ENCODE peak calls at places on chromosomes 3 and 15, in nine cellular contexts. X, V, C, Z, A, D, U, S and R are unnamed samples.

GRCh38 chr3:38397320-38397719 is 50.7 kb downstream of the XYLB start:
- DNase-seq in X (no peak), V (peak), C (no peak), Z (no peak), A (no peak), D (no peak), U (no peak), S (no peak), R (no peak)

GRCh38 chr15:25789206-25789605 is 73.9 kb downstream of the ATP10A start:
- DNase-seq in X (no peak), V (no peak), C (no peak), Z (no peak), A (no peak), D (no peak), U (no peak), S (no peak), R (no peak)

GRCh38 chr15:48459571-48460461 is 128.6 kb downstream of the DUT start:
- DNase-seq in X (no peak), V (no peak), C (no peak), Z (no peak), A (no peak), D (no peak), U (no peak), S (no peak), R (no peak)

GRCh38 chr3:37668431-37668830 is 193.2 kb upstream of the CTDSPL start:
- DNase-seq in X (no peak), V (no peak), C (no peak), Z (no peak), A (no peak), D (no peak), U (no peak), S (no peak), R (peak)

GRCh38 chr15:56207711-56208110 is 36.0 kb downstream of the RFX7 start:
- DNase-seq in X (no peak), V (no peak), C (no peak), Z (no peak), A (no peak), D (no peak), U (no peak), S (no peak), R (no peak)

GRCh38 chr15:93249599-93249998 is 160.6 kb upstream of the RGMA start:
- DNase-seq in X (no peak), V (no peak), C (no peak), Z (no peak), A (no peak), D (no peak), U (no peak), S (no peak), R (no peak)

GRCh38 chr3:135134293-135134692 is 339.2 kb downstream of the EPHB1 start:
- DNase-seq in X (no peak), V (no peak), C (no peak), Z (no peak), A (no peak), D (no peak), U (no peak), S (no peak), R (no peak)

GRCh38 chr3:25047058-25047457 is 381.0 kb upstream of the RARB start:
- DNase-seq in X (no peak), V (no peak), C (no peak), Z (peak), A (no peak), D (no peak), U (no peak), S (no peak), R (no peak)

GRCh38 chr3:158810823-158811425 is 9.1 kb downstream of the MFSD1 start:
- DNase-seq in X (no peak), V (no peak), C (no peak), Z (no peak), A (no peak), D (no peak), U (no peak), S (no peak), R (no peak)

GRCh38 chr3:27681249-27681748 is 40.8 kb downstream of the EOMES start:
- DNase-seq in X (no peak), V (peak), C (peak), Z (peak), A (peak), D (peak), U (peak), S (no peak), R (peak)

GRCh38 chr15:31782016-31782783 is 248.1 kb upstream of the CHRNA7 start:
- DNase-seq in X (no peak), V (no peak), C (no peak), Z (no peak), A (no peak), D (no peak), U (no peak), S (no peak), R (no peak)

GRCh38 chr3:190032924-190033323 is 87.8 kb downstream of the P3H2 start:
- DNase-seq in X (no peak), V (no peak), C (no peak), Z (no peak), A (no peak), D (no peak), U (no peak), S (no peak), R (no peak)

GRCh38 chr15:51299187-51300015 is 39.0 kb downstream of the CYP19A1 start:
- DNase-seq in X (no peak), V (peak), C (no peak), Z (no peak), A (no peak), D (peak), U (no peak), S (no peak), R (no peak)

GRCh38 chr3:191244242-191244867 is 45.3 kb downstream of the OSTN start:
- DNase-seq in X (no peak), V (peak), C (no peak), Z (no peak), A (no peak), D (no peak), U (no peak), S (no peak), R (no peak)

GRCh38 chr15:38746211-38746610 is 181.6 kb upstream of the RASGRP1 start:
- DNase-seq in X (no peak), V (no peak), C (no peak), Z (no peak), A (no peak), D (no peak), U (no peak), S (no peak), R (no peak)

GRCh38 chr3:43691120-43692002 is 623 bp downstream of the ABHD5 start:
- DNase-seq in X (no peak), V (peak), C (no peak), Z (peak), A (peak), D (peak), U (peak), S (peak), R (peak)

GRCh38 chr15:36519067-36519466 is 60.4 kb upstream of the CDIN1 start:
- DNase-seq in X (no peak), V (no peak), C (no peak), Z (no peak), A (no peak), D (no peak), U (no peak), S (no peak), R (no peak)

GRCh38 chr15:59296181-59296617 is 76.5 kb downstream of the MYO1E start:
- DNase-seq in X (peak), V (no peak), C (no peak), Z (no peak), A (no peak), D (peak), U (no peak), S (no peak), R (no peak)

GRCh38 chr3:86828751-86829150 is 162.2 kb downstream of the VGLL3 start:
- DNase-seq in X (no peak), V (no peak), C (no peak), Z (no peak), A (no peak), D (no peak), U (no peak), S (no peak), R (no peak)

GRCh38 chr3:138875754-138876664 is 41.3 kb upstream of the PIK3CB start:
- DNase-seq in X (no peak), V (no peak), C (no peak), Z (no peak), A (no peak), D (no peak), U (no peak), S (no peak), R (no peak)

GRCh38 chr3:53478166-53478830 is 16.1 kb upstream of the CACNA1D start:
- DNase-seq in X (no peak), V (peak), C (no peak), Z (no peak), A (no peak), D (no peak), U (no peak), S (no peak), R (no peak)

GRCh38 chr3:188956839-188957489 is 214.8 kb upstream of the TPRG1 start:
- DNase-seq in X (no peak), V (peak), C (peak), Z (peak), A (no peak), D (peak), U (no peak), S (no peak), R (peak)

GRCh38 chr3:122794779-122795673 is at the start of gene SLC49A4:
- DNase-seq in X (no peak), V (peak), C (peak), Z (no peak), A (peak), D (no peak), U (peak), S (peak), R (peak)

GRCh38 chr3:127746400-127747057 is 73.8 kb downstream of the ABTB1 start:
- DNase-seq in X (no peak), V (no peak), C (no peak), Z (no peak), A (no peak), D (no peak), U (no peak), S (no peak), R (no peak)

GRCh38 chr3:195823998-195824397 is 12.3 kb upstream of the MUC4 start:
- DNase-seq in X (no peak), V (no peak), C (no peak), Z (no peak), A (no peak), D (no peak), U (no peak), S (no peak), R (no peak)

GRCh38 chr15:58284293-58284692 is 146.1 kb downstream of the AQP9 start:
- DNase-seq in X (no peak), V (no peak), C (no peak), Z (no peak), A (no peak), D (no peak), U (no peak), S (no peak), R (no peak)

GRCh38 chr3:126056681-126057546 is 27.0 kb downstream of the SLC41A3 start:
- DNase-seq in X (no peak), V (peak), C (no peak), Z (no peak), A (no peak), D (no peak), U (no peak), S (peak), R (no peak)

GRCh38 chr15:78396976-78397375 is 41.0 kb upstream of the IREB2 start:
- DNase-seq in X (no peak), V (peak), C (no peak), Z (no peak), A (no peak), D (no peak), U (no peak), S (peak), R (no peak)

GRCh38 chr3:170614214-170614966 is 28.5 kb upstream of the SLC7A14 start:
- DNase-seq in X (no peak), V (no peak), C (no peak), Z (no peak), A (no peak), D (no peak), U (no peak), S (no peak), R (peak)

GRCh38 chr15:69160976-69161877 is 792 bp downstream of the GLCE start:
- DNase-seq in X (no peak), V (peak), C (peak), Z (peak), A (no peak), D (no peak), U (peak), S (peak), R (peak)

GRCh38 chr3:146148468-146148931 is 12.5 kb downstream of the PLOD2 start:
- DNase-seq in X (no peak), V (no peak), C (no peak), Z (no peak), A (no peak), D (no peak), U (no peak), S (no peak), R (no peak)

GRCh38 chr15:88394553-88395159 is 72.5 kb downstream of the MRPL46 start:
- DNase-seq in X (no peak), V (no peak), C (no peak), Z (no peak), A (no peak), D (no peak), U (no peak), S (no peak), R (no peak)

GRCh38 chr3:157443873-157444770 is 7.5 kb downstream of the PTX3 start:
- DNase-seq in X (no peak), V (no peak), C (no peak), Z (no peak), A (no peak), D (no peak), U (no peak), S (no peak), R (no peak)

GRCh38 chr15:69034352-69034751 is 19.9 kb downstream of the NOX5 start:
- DNase-seq in X (no peak), V (no peak), C (no peak), Z (no peak), A (no peak), D (no peak), U (no peak), S (no peak), R (no peak)

GRCh38 chr3:194579091-194579606 is 54.1 kb downstream of the TMEM44 start:
- DNase-seq in X (no peak), V (no peak), C (no peak), Z (no peak), A (no peak), D (no peak), U (no peak), S (peak), R (no peak)

GRCh38 chr3:151009430-151009829 is 36.9 kb upstream of the CLRN1 start:
- DNase-seq in X (no peak), V (no peak), C (no peak), Z (no peak), A (no peak), D (no peak), U (no peak), S (no peak), R (no peak)

GRCh38 chr3:102034639-102035038 is 185.3 kb downstream of the NFKBIZ start:
- DNase-seq in X (no peak), V (no peak), C (no peak), Z (no peak), A (no peak), D (no peak), U (no peak), S (no peak), R (no peak)

GRCh38 chr3:156148946-156149348 is 28.6 kb downstream of the KCNAB1 start:
- DNase-seq in X (no peak), V (no peak), C (no peak), Z (no peak), A (no peak), D (no peak), U (no peak), S (no peak), R (peak)

GRCh38 chr15:40328711-40329240 is 5.3 kb downstream of the INAFM2 start:
- DNase-seq in X (no peak), V (no peak), C (no peak), Z (no peak), A (no peak), D (no peak), U (no peak), S (no peak), R (no peak)

GRCh38 chr3:42182555-42182954 is 83.4 kb downstream of the CCK start:
- DNase-seq in X (no peak), V (no peak), C (no peak), Z (no peak), A (no peak), D (no peak), U (no peak), S (no peak), R (no peak)